ENCODE peak calls at places on chromosomes 1 and 21, in six cellular contexts. One of them, this sample, is unnamed.

GRCh38 chr1:219041141-219041540 is 132.5 kb upstream of the LYPLAL1 start:
- DNase-seq in HCT116: no peak
- DNase-seq in K562: no peak
- DNase-seq in endothelial cell of umbilical vein: no peak
- DNase-seq in SK-N-SH: no peak
- DNase-seq in HepG2: no peak
- DNase-seq in this sample: no peak

GRCh38 chr1:63873751-63874150 is 99.9 kb downstream of the ROR1 start:
- DNase-seq in HCT116: no peak
- DNase-seq in K562: no peak
- DNase-seq in endothelial cell of umbilical vein: peak
- DNase-seq in SK-N-SH: no peak
- DNase-seq in HepG2: no peak
- DNase-seq in this sample: no peak

GRCh38 chr1:235783148-235783776 is 83.4 kb downstream of the LYST start:
- DNase-seq in HCT116: peak
- DNase-seq in K562: no peak
- DNase-seq in endothelial cell of umbilical vein: peak
- DNase-seq in SK-N-SH: peak
- DNase-seq in HepG2: peak
- DNase-seq in this sample: peak

GRCh38 chr1:245873068-245873467 is 634.0 kb downstream of the SMYD3 start:
- DNase-seq in HCT116: no peak
- DNase-seq in K562: no peak
- DNase-seq in endothelial cell of umbilical vein: no peak
- DNase-seq in SK-N-SH: no peak
- DNase-seq in HepG2: no peak
- DNase-seq in this sample: no peak

GRCh38 chr1:237507005-237507404 is 383.7 kb downstream of the ZP4 start:
- DNase-seq in HCT116: no peak
- DNase-seq in K562: no peak
- DNase-seq in endothelial cell of umbilical vein: no peak
- DNase-seq in SK-N-SH: no peak
- DNase-seq in HepG2: no peak
- DNase-seq in this sample: no peak

GRCh38 chr1:180816132-180816531 is 96.6 kb upstream of the KIAA1614 start:
- DNase-seq in HCT116: no peak
- DNase-seq in K562: no peak
- DNase-seq in endothelial cell of umbilical vein: no peak
- DNase-seq in SK-N-SH: no peak
- DNase-seq in HepG2: no peak
- DNase-seq in this sample: no peak

GRCh38 chr1:55382699-55383377 is 167.7 kb upstream of the USP24 start:
- DNase-seq in HCT116: no peak
- DNase-seq in K562: no peak
- DNase-seq in endothelial cell of umbilical vein: no peak
- DNase-seq in SK-N-SH: no peak
- DNase-seq in HepG2: no peak
- DNase-seq in this sample: no peak

GRCh38 chr1:56375184-56375837 is 204.1 kb downstream of the PLPP3 start:
- DNase-seq in HCT116: no peak
- DNase-seq in K562: no peak
- DNase-seq in endothelial cell of umbilical vein: no peak
- DNase-seq in SK-N-SH: no peak
- DNase-seq in HepG2: no peak
- DNase-seq in this sample: no peak

GRCh38 chr1:9198538-9199361 is 35.8 kb upstream of the H6PD start:
- DNase-seq in HCT116: no peak
- DNase-seq in K562: no peak
- DNase-seq in endothelial cell of umbilical vein: peak
- DNase-seq in SK-N-SH: peak
- DNase-seq in HepG2: no peak
- DNase-seq in this sample: no peak

GRCh38 chr1:77560741-77561140 is 121.7 kb downstream of the ZZZ3 start:
- DNase-seq in HCT116: no peak
- DNase-seq in K562: no peak
- DNase-seq in endothelial cell of umbilical vein: no peak
- DNase-seq in SK-N-SH: no peak
- DNase-seq in HepG2: no peak
- DNase-seq in this sample: no peak

GRCh38 chr21:24826822-24827221 is 780.5 kb downstream of the MRPL39 start:
- DNase-seq in HCT116: no peak
- DNase-seq in K562: no peak
- DNase-seq in endothelial cell of umbilical vein: no peak
- DNase-seq in SK-N-SH: no peak
- DNase-seq in HepG2: no peak
- DNase-seq in this sample: no peak

GRCh38 chr1:203644661-203645510 is 18.3 kb downstream of the ATP2B4 start:
- DNase-seq in HCT116: no peak
- DNase-seq in K562: no peak
- DNase-seq in endothelial cell of umbilical vein: peak
- DNase-seq in SK-N-SH: no peak
- DNase-seq in HepG2: no peak
- DNase-seq in this sample: no peak

GRCh38 chr1:6969106-6969505 is 183.9 kb downstream of the CAMTA1 start:
- DNase-seq in HCT116: no peak
- DNase-seq in K562: no peak
- DNase-seq in endothelial cell of umbilical vein: no peak
- DNase-seq in SK-N-SH: peak
- DNase-seq in HepG2: no peak
- DNase-seq in this sample: no peak

GRCh38 chr1:41056907-41057306 is 35.4 kb upstream of the SLFNL1 start:
- DNase-seq in HCT116: no peak
- DNase-seq in K562: no peak
- DNase-seq in endothelial cell of umbilical vein: no peak
- DNase-seq in SK-N-SH: no peak
- DNase-seq in HepG2: no peak
- DNase-seq in this sample: no peak

GRCh38 chr1:240831191-240831631 is 219.3 kb upstream of the GREM2 start:
- DNase-seq in HCT116: no peak
- DNase-seq in K562: no peak
- DNase-seq in endothelial cell of umbilical vein: peak
- DNase-seq in SK-N-SH: no peak
- DNase-seq in HepG2: no peak
- DNase-seq in this sample: no peak

GRCh38 chr1:29236993-29237905 is 927 bp downstream of the PTPRU start:
- DNase-seq in HCT116: no peak
- DNase-seq in K562: peak
- DNase-seq in endothelial cell of umbilical vein: peak
- DNase-seq in SK-N-SH: peak
- DNase-seq in HepG2: peak
- DNase-seq in this sample: no peak

GRCh38 chr1:57468661-57469523 is 45.0 kb upstream of the DAB1 start:
- DNase-seq in HCT116: no peak
- DNase-seq in K562: no peak
- DNase-seq in endothelial cell of umbilical vein: no peak
- DNase-seq in SK-N-SH: no peak
- DNase-seq in HepG2: no peak
- DNase-seq in this sample: no peak

GRCh38 chr1:117826551-117827078 is 102.8 kb downstream of the GDAP2 start:
- DNase-seq in HCT116: peak
- DNase-seq in K562: no peak
- DNase-seq in endothelial cell of umbilical vein: peak
- DNase-seq in SK-N-SH: peak
- DNase-seq in HepG2: peak
- DNase-seq in this sample: no peak

GRCh38 chr1:44270666-44271628 is 57.7 kb downstream of the DMAP1 start:
- DNase-seq in HCT116: no peak
- DNase-seq in K562: no peak
- DNase-seq in endothelial cell of umbilical vein: no peak
- DNase-seq in SK-N-SH: no peak
- DNase-seq in HepG2: no peak
- DNase-seq in this sample: no peak

GRCh38 chr1:220818421-220819173 is 31.9 kb downstream of the MTARC1 start:
- DNase-seq in HCT116: no peak
- DNase-seq in K562: no peak
- DNase-seq in endothelial cell of umbilical vein: peak
- DNase-seq in SK-N-SH: no peak
- DNase-seq in HepG2: no peak
- DNase-seq in this sample: no peak

GRCh38 chr1:160827418-160827817 is 31.4 kb downstream of the LY9 start:
- DNase-seq in HCT116: no peak
- DNase-seq in K562: no peak
- DNase-seq in endothelial cell of umbilical vein: no peak
- DNase-seq in SK-N-SH: no peak
- DNase-seq in HepG2: no peak
- DNase-seq in this sample: no peak

GRCh38 chr21:38965241-38965640 is 159.5 kb downstream of the ETS2 start:
- DNase-seq in HCT116: no peak
- DNase-seq in K562: no peak
- DNase-seq in endothelial cell of umbilical vein: no peak
- DNase-seq in SK-N-SH: no peak
- DNase-seq in HepG2: peak
- DNase-seq in this sample: no peak

GRCh38 chr1:194534784-194535183 is 1348.4 kb upstream of the B3GALT2 start:
- DNase-seq in HCT116: no peak
- DNase-seq in K562: no peak
- DNase-seq in endothelial cell of umbilical vein: no peak
- DNase-seq in SK-N-SH: no peak
- DNase-seq in HepG2: no peak
- DNase-seq in this sample: no peak

GRCh38 chr1:99660496-99660895 is 14.6 kb downstream of the PALMD start:
- DNase-seq in HCT116: no peak
- DNase-seq in K562: no peak
- DNase-seq in endothelial cell of umbilical vein: no peak
- DNase-seq in SK-N-SH: no peak
- DNase-seq in HepG2: no peak
- DNase-seq in this sample: no peak

GRCh38 chr1:99662581-99663208 is 16.8 kb downstream of the PALMD start:
- DNase-seq in HCT116: no peak
- DNase-seq in K562: no peak
- DNase-seq in endothelial cell of umbilical vein: peak
- DNase-seq in SK-N-SH: no peak
- DNase-seq in HepG2: no peak
- DNase-seq in this sample: peak

GRCh38 chr1:99661780-99662179 is 15.9 kb downstream of the PALMD start:
- DNase-seq in HCT116: no peak
- DNase-seq in K562: no peak
- DNase-seq in endothelial cell of umbilical vein: no peak
- DNase-seq in SK-N-SH: no peak
- DNase-seq in HepG2: no peak
- DNase-seq in this sample: no peak

GRCh38 chr1:99665212-99665611 is 19.3 kb downstream of the PALMD start:
- DNase-seq in HCT116: no peak
- DNase-seq in K562: no peak
- DNase-seq in endothelial cell of umbilical vein: no peak
- DNase-seq in SK-N-SH: no peak
- DNase-seq in HepG2: no peak
- DNase-seq in this sample: no peak

GRCh38 chr1:99663501-99663900 is 17.6 kb downstream of the PALMD start:
- DNase-seq in HCT116: no peak
- DNase-seq in K562: no peak
- DNase-seq in endothelial cell of umbilical vein: no peak
- DNase-seq in SK-N-SH: no peak
- DNase-seq in HepG2: no peak
- DNase-seq in this sample: no peak
- H3K27ac ChIP-seq in HCT116: no peak
- H3K27ac ChIP-seq in K562: no peak
- H3K27ac ChIP-seq in endothelial cell of umbilical vein: no peak
- H3K27ac ChIP-seq in SK-N-SH: no peak
- H3K27ac ChIP-seq in HepG2: no peak
- H3K27ac ChIP-seq in this sample: no peak

DNA sequence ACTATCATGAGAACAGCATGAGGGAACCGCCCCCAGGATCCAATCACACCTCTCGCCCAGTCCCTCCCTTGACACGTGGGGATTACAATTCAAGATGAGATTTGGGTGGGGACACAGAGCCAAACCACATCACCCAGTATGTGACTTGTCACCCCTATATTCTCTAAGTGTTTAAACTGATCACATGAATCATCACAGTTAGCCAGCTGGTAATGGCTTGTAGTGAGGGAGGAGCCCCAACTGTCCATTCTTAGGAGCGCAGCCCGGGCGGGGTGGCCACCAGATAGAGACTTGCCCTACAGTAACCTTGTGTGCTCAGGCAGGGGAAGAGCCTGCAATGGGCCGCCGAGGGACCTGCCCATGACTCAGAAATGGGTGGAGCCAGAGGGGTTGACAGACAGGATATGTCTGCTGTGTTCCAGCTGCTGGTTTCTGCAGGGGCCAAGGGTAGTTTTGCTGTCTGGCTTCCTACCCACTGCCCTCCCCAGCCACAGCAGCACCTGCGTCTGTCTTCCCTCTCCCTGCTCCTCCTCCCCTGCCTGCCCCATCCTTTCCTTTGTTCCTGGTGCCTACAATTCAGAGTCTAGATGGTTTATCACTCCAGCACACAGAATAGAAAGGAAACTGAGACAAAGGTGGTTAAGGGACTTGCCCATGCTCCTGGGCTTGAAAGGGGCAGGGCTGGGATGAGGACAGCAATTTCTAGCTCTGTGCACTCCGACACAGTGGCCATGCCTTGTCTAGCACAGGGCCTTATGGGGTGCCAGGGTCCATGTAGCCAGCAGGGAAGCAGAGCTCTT is 9.2 kb downstream of the ABCG1 start:
- DNase-seq in HCT116: peak
- DNase-seq in K562: peak
- DNase-seq in endothelial cell of umbilical vein: peak
- DNase-seq in SK-N-SH: peak
- DNase-seq in HepG2: peak
- DNase-seq in this sample: no peak
- TF ChIP-seq POLR2AphosphoS5 in HCT116: no peak
- TF ChIP-seq POLR2AphosphoS5 in K562: no peak
- TF ChIP-seq POLR2AphosphoS5 in endothelial cell of umbilical vein: no peak
- TF ChIP-seq POLR2AphosphoS5 in SK-N-SH: no peak
- TF ChIP-seq POLR2AphosphoS5 in HepG2: no peak
- TF ChIP-seq POLR2AphosphoS5 in this sample: no peak

GRCh38 chr1:183632087-183632486 is 3.5 kb downstream of the ARPC5 start:
- DNase-seq in HCT116: no peak
- DNase-seq in K562: no peak
- DNase-seq in endothelial cell of umbilical vein: no peak
- DNase-seq in SK-N-SH: no peak
- DNase-seq in HepG2: peak
- DNase-seq in this sample: no peak

GRCh38 chr1:183633676-183634343 is 1.8 kb downstream of the ARPC5 start:
- DNase-seq in HCT116: peak
- DNase-seq in K562: peak
- DNase-seq in endothelial cell of umbilical vein: peak
- DNase-seq in SK-N-SH: peak
- DNase-seq in HepG2: peak
- DNase-seq in this sample: peak

GRCh38 chr1:183632964-183633363 is 2.6 kb downstream of the ARPC5 start:
- DNase-seq in HCT116: no peak
- DNase-seq in K562: peak
- DNase-seq in endothelial cell of umbilical vein: no peak
- DNase-seq in SK-N-SH: no peak
- DNase-seq in HepG2: no peak
- DNase-seq in this sample: no peak

GRCh38 chr1:183628537-183628936 is 7.0 kb downstream of the ARPC5 start:
- DNase-seq in HCT116: no peak
- DNase-seq in K562: no peak
- DNase-seq in endothelial cell of umbilical vein: no peak
- DNase-seq in SK-N-SH: no peak
- DNase-seq in HepG2: no peak
- DNase-seq in this sample: no peak

GRCh38 chr1:183630748-183631147 is 4.8 kb downstream of the ARPC5 start:
- DNase-seq in HCT116: no peak
- DNase-seq in K562: no peak
- DNase-seq in endothelial cell of umbilical vein: no peak
- DNase-seq in SK-N-SH: no peak
- DNase-seq in HepG2: no peak
- DNase-seq in this sample: no peak
- H3K9ac ChIP-seq in HCT116: no peak
- H3K9ac ChIP-seq in K562: no peak
- H3K9ac ChIP-seq in endothelial cell of umbilical vein: no peak
- H3K9ac ChIP-seq in SK-N-SH: no peak
- H3K9ac ChIP-seq in HepG2: no peak
- H3K9ac ChIP-seq in this sample: no peak

GRCh38 chr1:87402192-87403046 is 73.7 kb downstream of the LMO4 start:
- DNase-seq in HCT116: no peak
- DNase-seq in K562: no peak
- DNase-seq in endothelial cell of umbilical vein: no peak
- DNase-seq in SK-N-SH: no peak
- DNase-seq in HepG2: no peak
- DNase-seq in this sample: peak
- H3K27ac ChIP-seq in HCT116: no peak
- H3K27ac ChIP-seq in K562: no peak
- H3K27ac ChIP-seq in endothelial cell of umbilical vein: no peak
- H3K27ac ChIP-seq in SK-N-SH: peak
- H3K27ac ChIP-seq in HepG2: no peak
- H3K27ac ChIP-seq in this sample: peak

This sample was measured in SK-N-MC.